ENCODE peak calls at places on chromosomes 3 and 15, in six cellular contexts. One of them, this sample, is unnamed.
A peak's percentile ranks its signal among the peaks of the same experiment; 100 is the strongest.

GRCh38 chr3:18946524-18946923 is 201.8 kb upstream of the KCNH8 start:
- DNase-seq in AG04450: no peak
- DNase-seq in HL-60: peak; percentile 80
- DNase-seq in OCI-LY7: peak; percentile 34
- DNase-seq in HFFc6: no peak
- DNase-seq in RPMI8226: peak; percentile 54
- DNase-seq in this sample: no peak

GRCh38 chr3:23590874-23591273 is 214.9 kb upstream of the UBE2E1 start:
- DNase-seq in AG04450: no peak
- DNase-seq in HL-60: no peak
- DNase-seq in OCI-LY7: peak; percentile 60
- DNase-seq in HFFc6: no peak
- DNase-seq in RPMI8226: no peak
- DNase-seq in this sample: no peak

GRCh38 chr15:68821898-68822380 is 1.2 kb upstream of the ANP32A start:
- DNase-seq in AG04450: no peak
- DNase-seq in HL-60: peak; percentile 43
- DNase-seq in OCI-LY7: peak; percentile 45
- DNase-seq in HFFc6: no peak
- DNase-seq in RPMI8226: peak; percentile 53
- DNase-seq in this sample: no peak

GRCh38 chr15:52800852-52801747 is 11.0 kb upstream of the ONECUT1 start:
- DNase-seq in AG04450: no peak
- DNase-seq in HL-60: no peak
- DNase-seq in OCI-LY7: no peak
- DNase-seq in HFFc6: no peak
- DNase-seq in RPMI8226: no peak
- DNase-seq in this sample: no peak

GRCh38 chr3:57927916-57928315 is 80.3 kb upstream of the FLNB start:
- DNase-seq in AG04450: no peak
- DNase-seq in HL-60: no peak
- DNase-seq in OCI-LY7: no peak
- DNase-seq in HFFc6: no peak
- DNase-seq in RPMI8226: no peak
- DNase-seq in this sample: no peak

GRCh38 chr3:143265501-143266070 is 146.0 kb downstream of the CHST2 start:
- DNase-seq in AG04450: no peak
- DNase-seq in HL-60: no peak
- DNase-seq in OCI-LY7: no peak
- DNase-seq in HFFc6: no peak
- DNase-seq in RPMI8226: no peak
- DNase-seq in this sample: no peak

GRCh38 chr3:157388051-157388450 is 48.6 kb upstream of the PTX3 start:
- DNase-seq in AG04450: no peak
- DNase-seq in HL-60: no peak
- DNase-seq in OCI-LY7: no peak
- DNase-seq in HFFc6: peak; percentile 59
- DNase-seq in RPMI8226: no peak
- DNase-seq in this sample: no peak

GRCh38 chr3:39378092-39378491 is 5.1 kb upstream of the SLC25A38 start:
- DNase-seq in AG04450: no peak
- DNase-seq in HL-60: peak; percentile 45
- DNase-seq in OCI-LY7: peak; percentile 77
- DNase-seq in HFFc6: peak; percentile 32
- DNase-seq in RPMI8226: peak; percentile 74
- DNase-seq in this sample: no peak

GRCh38 chr15:83565553-83566159 is 88.3 kb upstream of the ADAMTSL3 start:
- DNase-seq in AG04450: no peak
- DNase-seq in HL-60: no peak
- DNase-seq in OCI-LY7: peak; percentile 16
- DNase-seq in HFFc6: no peak
- DNase-seq in RPMI8226: peak; percentile 19
- DNase-seq in this sample: no peak

GRCh38 chr3:125618208-125618607 is 22.9 kb upstream of the OSBPL11 start:
- DNase-seq in AG04450: no peak
- DNase-seq in HL-60: no peak
- DNase-seq in OCI-LY7: no peak
- DNase-seq in HFFc6: no peak
- DNase-seq in RPMI8226: no peak
- DNase-seq in this sample: no peak

GRCh38 chr15:85708402-85708932 is 86.3 kb downstream of the KLHL25 start:
- DNase-seq in AG04450: no peak
- DNase-seq in HL-60: no peak
- DNase-seq in OCI-LY7: no peak
- DNase-seq in HFFc6: no peak
- DNase-seq in RPMI8226: no peak
- DNase-seq in this sample: peak; percentile 38

This sample was measured in right cardiac atrium.